ENCODE peak calls at places on chromosomes 13 and 19, in five cellular contexts. R is epithelial cell of esophagus, C is breast epithelium, K is heart right ventricle, H is GM12864. B is an unnamed sample.

GRCh38 chr19:13241321-13242104 is 91.3 kb downstream of the IER2 start:
- DNase-seq in R (no peak), H (no peak), K (no peak), C (no peak), B (no peak)

GRCh38 chr13:45863716-45864590 is 12.4 kb upstream of the SIAH3 start:
- DNase-seq in K (no peak), R (no peak), H (no peak), C (no peak), B (no peak)

GRCh38 chr19:45110811-45111210 is 17.8 kb downstream of the PPP1R37 start:
- DNase-seq in R (no peak), K (no peak), H (no peak), C (no peak), B (no peak)

GRCh38 chr19:1067341-1068103 is 555 bp downstream of the ARHGAP45 start:
- DNase-seq in R (no peak), H (no peak), K (no peak), C (no peak), B (no peak)

GRCh38 chr13:66414196-66414800 is 815.8 kb downstream of the PCDH9 start:
- DNase-seq in K (no peak), C (no peak), H (no peak), R (no peak), B (no peak)

GRCh38 chr13:109846185-109846584 is 59.8 kb upstream of the IRS2 start:
- DNase-seq in R (no peak), C (no peak), K (no peak), H (no peak), B (no peak)

GRCh38 chr13:114134111-114134943 is 1.9 kb upstream of the RASA3 start:
- DNase-seq in H (no peak), C (no peak), K (no peak), R (no peak), B (no peak)

GRCh38 chr19:49549045-49549444 is 21.2 kb downstream of the RCN3 start:
- DNase-seq in K (no peak), C (no peak), H (no peak), R (no peak), B (no peak)

GRCh38 chr13:19863323-19864017 is at the start of gene ZMYM5:
- DNase-seq in H (peak; percentile 96), C (peak; percentile 98), K (peak; percentile 99), R (peak; percentile 100), B (peak; percentile 94)

GRCh38 chr13:80716610-80717081 is 375.7 kb upstream of the SPRY2 start:
- DNase-seq in R (peak; percentile 37), K (peak; percentile 30), C (no peak), H (no peak), B (no peak)

GRCh38 chr13:27556109-27556508 is 64.2 kb downstream of the LNX2 start:
- DNase-seq in K (peak; percentile 12), R (no peak), C (no peak), H (no peak), B (no peak)

GRCh38 chr13:27533155-27533643 is 82.8 kb upstream of the MTIF3 start:
- DNase-seq in R (peak; percentile 60), K (peak; percentile 79), H (no peak), C (peak; percentile 52), B (no peak)

GRCh38 chr13:51738226-51738905 is 65.6 kb downstream of the DHRS12 start:
- DNase-seq in R (no peak), K (no peak), C (no peak), H (no peak), B (no peak)

GRCh38 chr13:65488606-65489005 is 1741.5 kb downstream of the PCDH9 start:
- DNase-seq in C (no peak), K (no peak), H (no peak), R (no peak), B (no peak)

GRCh38 chr19:18290250-18291018 is 9.0 kb upstream of the JUND start:
- DNase-seq in H (no peak), K (no peak), R (no peak), C (no peak), B (no peak)

GRCh38 chr19:47107953-47108746 is 5.4 kb downstream of the ZC3H4 start:
- DNase-seq in C (no peak), H (no peak), R (peak; percentile 47), K (no peak), B (no peak)

GRCh38 chr19:38683393-38684077 is 36.1 kb downstream of the ACTN4 start:
- DNase-seq in R (peak; percentile 99), H (no peak), K (peak; percentile 54), C (peak; percentile 97), B (peak; percentile 99)
- H3K4me3 ChIP-seq in R (peak overlapping the region; percentile 4), H (no peak overlapping the region), K (no peak overlapping the region), C (no peak overlapping the region), B (peak overlapping the region; percentile 4)

DNA sequence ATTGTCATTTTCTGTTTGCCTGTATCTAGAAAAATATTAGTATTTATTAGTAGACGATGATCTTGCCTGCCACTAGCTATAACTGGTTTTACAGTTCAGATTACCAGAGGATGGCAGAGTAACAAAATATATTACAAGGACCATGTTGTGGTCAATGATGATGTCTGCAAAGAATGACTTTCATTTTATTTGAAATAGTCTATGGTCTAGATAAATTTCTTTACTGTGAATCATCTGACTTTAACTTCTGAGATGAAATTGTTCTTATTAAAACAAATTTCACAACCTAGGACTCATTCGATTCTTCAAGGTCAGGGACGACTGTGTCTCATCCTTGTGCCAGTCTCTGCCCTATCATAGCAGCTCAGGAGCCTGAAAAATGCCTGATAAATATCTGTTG is 637.8 kb upstream of the KLF12 start:
- DNase-seq in H (no peak), K (no peak), C (no peak), R (peak; percentile 67), B (no peak)
- TF ChIP-seq CTCF in H (no peak), K (no peak), C (no peak), R (no peak), B (no peak)

GRCh38 chr19:35613574-35613973 is 1.0 kb downstream of the HAUS5 start:
- DNase-seq in R (no peak), C (no peak), K (no peak), H (no peak), B (no peak)
- H3K4me3 ChIP-seq in R (no peak overlapping the region), C (no peak overlapping the region), K (no peak overlapping the region), H (no peak overlapping the region), B (peak overlapping the region; percentile 79)

GRCh38 chr13:47798194-47798593 is 202.9 kb downstream of the SUCLA2 start:
- DNase-seq in C (no peak), K (no peak), R (peak; percentile 9), H (no peak), B (no peak)

GRCh38 chr13:47800593-47800992 is 200.5 kb downstream of the SUCLA2 start:
- DNase-seq in K (no peak), R (no peak), C (no peak), H (no peak), B (no peak)

GRCh38 chr13:47796816-47797215 is 204.3 kb downstream of the SUCLA2 start:
- DNase-seq in C (no peak), H (no peak), K (no peak), R (no peak), B (no peak)

GRCh38 chr13:47801555-47801954 is 199.5 kb downstream of the SUCLA2 start:
- DNase-seq in R (no peak), H (no peak), C (no peak), K (no peak), B (no peak)

DNA sequence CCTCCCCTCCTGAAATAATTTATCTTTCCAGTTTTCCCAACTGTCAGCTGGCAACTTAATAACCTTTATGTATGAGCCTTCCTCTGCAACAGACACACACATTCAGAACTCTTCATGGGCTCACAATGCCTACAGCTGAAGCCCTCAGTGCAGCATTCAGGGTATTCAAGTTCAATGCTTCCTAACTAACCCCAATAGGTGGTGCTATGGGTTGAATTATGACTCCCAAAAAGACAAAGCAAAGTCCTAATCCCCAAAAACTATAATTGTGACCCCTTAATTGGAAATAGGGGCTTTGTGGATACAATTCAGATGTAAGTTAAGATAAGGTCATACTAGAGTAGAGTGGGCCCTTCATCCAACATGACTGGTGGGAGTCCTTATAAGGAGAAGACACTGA is 202.2 kb downstream of the SUCLA2 start:
- DNase-seq in K (no peak), H (no peak), R (peak; percentile 19), C (no peak), B (no peak)
- TF ChIP-seq CTCF in K (no peak), H (peak; percentile 35), R (peak; percentile 27), C (no peak), B (no peak)

GRCh38 chr19:42312370-42312769 is 739 bp upstream of the TMEM145 start:
- DNase-seq in K (no peak), R (no peak), H (no peak), C (no peak), B (no peak)

GRCh38 chr19:42311612-42312160 is 1.4 kb upstream of the TMEM145 start:
- DNase-seq in R (peak; percentile 38), C (no peak), K (no peak), H (no peak), B (no peak)

GRCh38 chr19:42313096-42313839 is at the start of gene TMEM145:
- DNase-seq in C (no peak), K (no peak), R (peak; percentile 59), H (no peak), B (no peak)

GRCh38 chr19:42315024-42315423 is 1.9 kb downstream of the TMEM145 start:
- DNase-seq in C (no peak), H (no peak), R (no peak), K (no peak), B (no peak)

DNA sequence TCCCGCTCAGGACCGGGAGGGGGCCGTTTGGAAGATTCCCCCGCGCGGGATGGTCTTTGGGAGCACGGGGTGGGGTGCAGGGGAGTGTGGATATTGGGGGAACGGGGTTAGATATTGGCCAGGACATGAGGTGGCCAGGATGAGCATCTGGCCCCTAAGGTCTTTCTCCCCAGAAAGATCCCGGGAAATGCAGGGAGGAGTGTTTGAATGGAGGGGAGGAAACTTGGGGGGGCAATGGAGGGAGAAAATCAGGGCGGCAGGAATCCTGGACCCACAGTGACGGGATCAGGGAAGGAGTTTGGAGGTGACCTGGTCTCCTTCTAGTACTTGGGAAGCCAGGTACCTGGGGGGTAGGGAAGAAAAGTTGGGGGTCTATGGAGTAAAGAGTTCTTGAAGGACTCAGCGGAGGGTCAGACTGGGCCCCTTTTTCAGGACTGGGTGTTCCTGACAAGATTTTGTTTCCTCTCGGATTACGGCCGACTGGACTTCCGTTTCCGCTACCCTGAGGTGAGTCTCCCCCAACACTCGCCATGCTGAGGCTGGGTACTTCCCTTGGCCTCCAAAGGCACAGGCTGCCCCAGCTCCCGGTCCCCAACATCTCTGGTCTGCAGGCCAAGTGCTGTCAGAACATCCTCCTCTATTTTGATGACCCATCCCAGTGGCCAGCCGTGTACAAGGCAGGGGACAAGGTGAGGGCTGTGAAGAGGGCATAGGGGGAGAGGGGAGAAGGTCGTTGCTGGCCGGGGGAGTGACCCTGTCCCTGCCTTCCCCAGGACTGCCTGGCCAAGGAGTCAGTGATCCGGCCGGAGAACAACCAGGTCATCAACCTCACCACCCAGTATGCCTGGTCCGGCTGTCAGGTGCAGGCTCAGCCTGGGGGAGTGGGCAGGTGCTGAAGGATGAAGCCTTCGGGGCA is 989 bp downstream of the TMEM145 start:
- DNase-seq in R (no peak), H (no peak), C (no peak), K (no peak), B (no peak)
- H3K4me3 ChIP-seq in R (no peak overlapping the region), H (no peak overlapping the region), C (no peak overlapping the region), K (peak overlapping the region; percentile 60), B (peak overlapping the region; percentile 54)

DNA sequence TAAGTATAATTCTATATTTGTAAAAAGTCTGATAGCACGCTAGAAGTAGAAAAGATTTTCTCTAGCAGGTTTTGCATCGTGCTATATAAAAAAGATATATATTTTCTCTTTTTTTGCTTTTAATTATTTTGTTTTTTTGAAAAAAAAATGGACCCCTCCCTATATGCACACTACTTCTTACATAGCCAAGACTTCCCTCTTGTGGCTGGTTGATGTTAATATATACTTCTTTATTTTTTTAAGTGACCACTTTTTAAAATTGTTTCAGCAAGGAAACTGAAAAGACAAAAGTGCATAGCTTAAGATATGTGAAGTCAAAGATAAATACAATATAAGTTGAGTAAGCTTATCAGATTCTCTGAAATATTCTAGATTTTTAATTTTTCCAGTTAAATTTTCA is 1202.8 kb downstream of the DIAPH3 start:
- DNase-seq in H (no peak), C (no peak), K (no peak), R (no peak), B (no peak)
- TF ChIP-seq CTCF in H (no peak), C (no peak), K (no peak), R (no peak), B (peak; percentile 7)

B was measured in LNCaP clone FGC.